ENCODE peak calls at places on chromosome 11, in six cellular contexts. One of them, this sample, is unnamed.

GRCh38 chr11:124869331-124869730 is 4.1 kb downstream of the ROBO3 start:
- DNase-seq in pons: no peak
- DNase-seq in SJCRH30: no peak
- DNase-seq in GM13977: no peak
- DNase-seq in tibial nerve: no peak
- DNase-seq in effector CD4-positive, alpha-beta T cell: no peak
- DNase-seq in this sample: no peak

GRCh38 chr11:74470526-74470925 is 3.2 kb upstream of the KCNE3 start:
- DNase-seq in effector CD4-positive, alpha-beta T cell: no peak
- DNase-seq in pons: no peak
- DNase-seq in tibial nerve: no peak
- DNase-seq in SJCRH30: peak; percentile 42
- DNase-seq in GM13977: no peak
- DNase-seq in this sample: no peak

GRCh38 chr11:33500865-33501479 is 199.7 kb downstream of the C11orf91 start:
- DNase-seq in effector CD4-positive, alpha-beta T cell: no peak
- DNase-seq in GM13977: no peak
- DNase-seq in SJCRH30: peak; percentile 57
- DNase-seq in tibial nerve: peak; percentile 29
- DNase-seq in pons: no peak
- DNase-seq in this sample: no peak

GRCh38 chr11:16787035-16787744 is 48.7 kb downstream of the C11orf58 start:
- DNase-seq in effector CD4-positive, alpha-beta T cell: no peak
- DNase-seq in GM13977: no peak
- DNase-seq in pons: no peak
- DNase-seq in SJCRH30: no peak
- DNase-seq in tibial nerve: no peak
- DNase-seq in this sample: no peak

GRCh38 chr11:130518164-130518563 is 69.7 kb downstream of the ADAMTS15 start:
- DNase-seq in effector CD4-positive, alpha-beta T cell: no peak
- DNase-seq in pons: no peak
- DNase-seq in SJCRH30: no peak
- DNase-seq in tibial nerve: no peak
- DNase-seq in GM13977: no peak
- DNase-seq in this sample: no peak

GRCh38 chr11:18706330-18707243 is 8.0 kb downstream of the TMEM86A start:
- DNase-seq in tibial nerve: peak; percentile 68
- DNase-seq in effector CD4-positive, alpha-beta T cell: peak; percentile 34
- DNase-seq in GM13977: peak; percentile 58
- DNase-seq in SJCRH30: no peak
- DNase-seq in pons: peak; percentile 56
- DNase-seq in this sample: peak; percentile 50

GRCh38 chr11:60862171-60862570 is 5.2 kb upstream of the ZP1 start:
- DNase-seq in GM13977: no peak
- DNase-seq in SJCRH30: no peak
- DNase-seq in tibial nerve: no peak
- DNase-seq in pons: no peak
- DNase-seq in effector CD4-positive, alpha-beta T cell: no peak
- DNase-seq in this sample: no peak

GRCh38 chr11:18304745-18305144 is 17.2 kb downstream of the HPS5 start:
- DNase-seq in SJCRH30: no peak
- DNase-seq in pons: no peak
- DNase-seq in GM13977: no peak
- DNase-seq in tibial nerve: no peak
- DNase-seq in effector CD4-positive, alpha-beta T cell: no peak
- DNase-seq in this sample: no peak

GRCh38 chr11:93089474-93090102 is 108.2 kb downstream of the SLC36A4 start:
- DNase-seq in tibial nerve: peak; percentile 15
- DNase-seq in SJCRH30: no peak
- DNase-seq in GM13977: peak; percentile 13
- DNase-seq in effector CD4-positive, alpha-beta T cell: no peak
- DNase-seq in pons: peak; percentile 92
- DNase-seq in this sample: no peak